ENCODE peak calls at places on chromosomes 3 and 15, in nine cellular contexts. Z is NCI-H1417; O is T-helper 2 cell; X is HFFc6; E is GM12878; M is GM12865; D is stimulated activated CD4-positive, alpha-beta T cell treated with anti-CD3 and anti-CD28 coated beads, Interleukin-12 subunit alpha, Interleukin-12 subunit beta, amount 100 ng/mL, for 48 hours; H is HTR-8/SVneo; W is T-helper 17 cell. F is an unnamed sample.

GRCh38 chr15:40059821-40060220 is 20.8 kb upstream of the SRP14 start:
- DNase-seq in O (no peak), E (no peak), D (no peak), X (no peak), H (no peak), W (no peak), M (no peak), Z (no peak), F (no peak)

GRCh38 chr15:79834496-79834895 is 62.3 kb downstream of the MTHFS start:
- DNase-seq in H (no peak), M (peak; percentile 49), O (no peak), D (no peak), X (no peak), W (no peak), Z (peak; percentile 92), E (no peak), F (no peak)

GRCh38 chr15:54917312-54917711 is 279.4 kb downstream of the RSL24D1 start:
- DNase-seq in W (no peak), X (no peak), D (no peak), Z (no peak), M (no peak), O (no peak), H (no peak), E (no peak), F (no peak)

GRCh38 chr15:41806291-41807181 is 21.4 kb upstream of the JMJD7 start:
- DNase-seq in Z (no peak), W (no peak), O (no peak), X (no peak), D (no peak), M (no peak), E (no peak), H (peak; percentile 60), F (no peak)

GRCh38 chr3:103319912-103320311 is 885.1 kb downstream of the ZPLD1 start:
- DNase-seq in O (no peak), D (no peak), H (no peak), Z (no peak), X (no peak), M (no peak), E (no peak), W (no peak), F (no peak)

GRCh38 chr15:45906230-45906629 is 271.4 kb downstream of the SQOR start:
- DNase-seq in O (no peak), D (no peak), X (no peak), H (no peak), Z (no peak), E (no peak), M (no peak), W (no peak), F (no peak)

GRCh38 chr3:143471705-143472104 is 352.1 kb downstream of the CHST2 start:
- DNase-seq in X (no peak), Z (no peak), D (no peak), E (no peak), H (no peak), M (no peak), W (no peak), O (no peak), F (no peak)

GRCh38 chr3:22886394-22886793 is 316.7 kb upstream of the UBE2E2 start:
- DNase-seq in D (no peak), H (no peak), X (no peak), Z (no peak), E (no peak), O (no peak), M (no peak), W (no peak), F (no peak)

GRCh38 chr15:22949074-22949547 is 31.1 kb downstream of the CYFIP1 start:
- DNase-seq in O (no peak), M (peak; percentile 55), Z (peak; percentile 80), W (no peak), D (no peak), E (no peak), X (no peak), H (no peak), F (peak; percentile 87)

GRCh38 chr3:128348075-128348474 is 118.6 kb downstream of the DNAJB8 start:
- DNase-seq in M (no peak), X (no peak), H (no peak), D (no peak), Z (no peak), W (no peak), O (no peak), E (no peak), F (no peak)

GRCh38 chr3:113660901-113661300 is 35.5 kb downstream of the USF3 start:
- DNase-seq in X (no peak), Z (no peak), H (no peak), O (no peak), D (no peak), M (peak; percentile 17), W (no peak), E (no peak), F (no peak)

GRCh38 chr3:46943237-46944187 is 33.0 kb downstream of the CCDC12 start:
- DNase-seq in W (no peak), Z (no peak), E (no peak), H (no peak), D (no peak), O (no peak), X (no peak), M (no peak), F (no peak)

GRCh38 chr3:124363451-124363850 is 366.8 kb upstream of the UMPS start:
- DNase-seq in D (no peak), H (peak; percentile 4), E (no peak), M (no peak), W (no peak), O (no peak), X (peak; percentile 38), Z (no peak), F (no peak)

GRCh38 chr3:124674336-124674735 is 55.9 kb upstream of the UMPS start:
- DNase-seq in H (no peak), E (no peak), O (no peak), Z (no peak), M (no peak), D (no peak), W (no peak), X (no peak), F (no peak)

GRCh38 chr3:185976100-185976499 is 38.3 kb upstream of the TRA2B start:
- DNase-seq in E (no peak), D (no peak), O (no peak), H (no peak), X (no peak), M (no peak), W (no peak), Z (no peak), F (no peak)

GRCh38 chr15:70112018-70112395 is 14.3 kb upstream of the TLE3 start:
- DNase-seq in W (no peak), M (no peak), X (no peak), E (no peak), H (no peak), D (no peak), Z (no peak), O (no peak), F (no peak)